ENCODE peak calls at places on chromosomes 2 and 18, in five cellular contexts. Y is neuronal stem cell, L is A673, A is hepatocyte, W is mucosa of descending colon. R is an unnamed sample.

GRCh38 chr2:27721884-27722485 is 49.5 kb upstream of the MRPL33 start:
- DNase-seq in Y (no peak), L (no peak), A (no peak), W (no peak), R (no peak)

GRCh38 chr2:85694052-85695025 is at the start of gene GNLY:
- DNase-seq in Y (no peak), L (no peak), A (no peak), W (no peak), R (no peak)

GRCh38 chr2:98828793-98829371 is 98.0 kb upstream of the MGAT4A start:
- DNase-seq in Y (no peak), L (no peak), A (no peak), W (no peak), R (peak; percentile 57)

GRCh38 chr2:128406629-128407252 is 88.1 kb upstream of the HS6ST1 start:
- DNase-seq in Y (no peak), L (peak; percentile 81), A (no peak), W (no peak), R (peak; percentile 68)

GRCh38 chr2:26008851-26009566 is 24.9 kb upstream of the RAB10 start:
- DNase-seq in Y (no peak), L (peak; percentile 26), A (peak; percentile 79), W (peak; percentile 64), R (peak; percentile 84)

GRCh38 chr2:20410556-20411277 is 36.2 kb upstream of the RHOB start:
- DNase-seq in Y (no peak), L (no peak), A (no peak), W (no peak), R (no peak)

GRCh38 chr2:216485237-216485636 is 13.4 kb upstream of the RPL37A start:
- DNase-seq in Y (no peak), L (no peak), A (no peak), W (no peak), R (no peak)

GRCh38 chr2:133919285-133919684 is 334.6 kb upstream of the MGAT5 start:
- DNase-seq in Y (no peak), L (no peak), A (peak; percentile 44), W (no peak), R (no peak)

GRCh38 chr18:79507076-79507545 is 111.4 kb downstream of the NFATC1 start:
- DNase-seq in Y (no peak), L (no peak), A (no peak), W (peak; percentile 50), R (peak; percentile 88)

GRCh38 chr18:59715966-59716369 is 18.7 kb upstream of the CCBE1 start:
- DNase-seq in Y (no peak), L (peak; percentile 45), A (no peak), W (no peak), R (no peak)

GRCh38 chr2:70385966-70386595 is 84.2 kb upstream of the FAM136A start:
- DNase-seq in Y (no peak), L (no peak), A (no peak), W (no peak), R (no peak)

GRCh38 chr2:190887089-190887488 is 6.5 kb downstream of the GLS start:
- DNase-seq in Y (no peak), L (no peak), A (no peak), W (no peak), R (no peak)

GRCh38 chr2:237538001-237538720 is 28.2 kb upstream of the PRLH start:
- DNase-seq in Y (no peak), L (no peak), A (no peak), W (no peak), R (peak; percentile 69)

GRCh38 chr2:237540823-237541222 is 25.6 kb upstream of the PRLH start:
- DNase-seq in Y (no peak), L (no peak), A (no peak), W (peak; percentile 82), R (peak; percentile 80)

GRCh38 chr2:237539681-237540080 is 26.7 kb upstream of the PRLH start:
- DNase-seq in Y (no peak), L (no peak), A (no peak), W (no peak), R (peak; percentile 25)

GRCh38 chr2:237540223-237540775 is 26.1 kb upstream of the PRLH start:
- DNase-seq in Y (no peak), L (no peak), A (no peak), W (no peak), R (peak; percentile 63)

GRCh38 chr2:237538901-237539300 is 27.5 kb upstream of the PRLH start:
- DNase-seq in Y (no peak), L (no peak), A (no peak), W (no peak), R (peak; percentile 68)
- H3K4me1 ChIP-seq in Y (no peaks in the 10 kb centered on the region), L (no peaks in the 10 kb centered on the region), A (peaks cover 11% of the 10 kb centered on the region), W (peaks cover 5% of the 10 kb centered on the region), R (peaks cover 5% of the 10 kb centered on the region)

DNA sequence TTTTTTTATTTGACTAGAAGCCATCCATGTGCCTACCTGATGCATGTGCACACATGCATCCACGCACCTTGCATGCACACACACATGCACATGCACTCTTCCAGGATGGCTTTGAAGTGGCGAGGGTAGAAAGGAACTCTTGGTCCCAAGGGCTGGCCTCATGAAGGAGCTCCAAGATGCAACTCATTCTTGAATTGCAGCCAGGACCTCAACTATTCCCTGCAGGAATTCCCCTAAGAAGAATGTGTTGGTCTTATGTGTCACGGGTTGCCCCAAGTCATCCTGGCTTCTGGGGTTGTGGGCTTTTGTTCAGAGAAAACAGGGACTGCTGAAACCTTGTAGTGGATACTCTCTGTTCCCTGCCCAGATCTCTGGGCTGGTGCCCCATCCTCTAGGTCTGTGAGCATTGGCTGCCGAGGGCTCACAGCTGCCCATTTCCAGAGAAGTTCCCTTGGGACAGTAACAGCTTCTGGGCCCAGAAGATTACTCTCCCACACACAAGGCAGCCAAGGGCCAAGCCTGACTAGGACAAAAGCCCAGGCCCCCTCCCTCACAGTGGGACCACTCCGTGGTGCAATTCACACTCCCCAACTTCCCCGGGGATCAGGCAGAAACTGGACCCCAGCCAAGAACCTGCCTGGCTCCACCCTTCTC is 137.6 kb downstream of the COPS8 start:
- DNase-seq in Y (no peak), L (peak; percentile 69), A (no peak), W (no peak), R (no peak)
- H3K4me1 ChIP-seq in Y (no peaks in the 10 kb centered on the region), L (peaks cover 36% of the 10 kb centered on the region), A (no peaks in the 10 kb centered on the region), W (no peaks in the 10 kb centered on the region), R (no peaks in the 10 kb centered on the region)

GRCh38 chr18:55034742-55035141 is 75.5 kb upstream of the CCDC68 start:
- DNase-seq in Y (no peak), L (no peak), A (no peak), W (no peak), R (no peak)

GRCh38 chr18:55031979-55032378 is 72.7 kb upstream of the CCDC68 start:
- DNase-seq in Y (no peak), L (no peak), A (no peak), W (no peak), R (no peak)

GRCh38 chr18:55031164-55031563 is 71.9 kb upstream of the CCDC68 start:
- DNase-seq in Y (no peak), L (no peak), A (no peak), W (no peak), R (no peak)

DNA sequence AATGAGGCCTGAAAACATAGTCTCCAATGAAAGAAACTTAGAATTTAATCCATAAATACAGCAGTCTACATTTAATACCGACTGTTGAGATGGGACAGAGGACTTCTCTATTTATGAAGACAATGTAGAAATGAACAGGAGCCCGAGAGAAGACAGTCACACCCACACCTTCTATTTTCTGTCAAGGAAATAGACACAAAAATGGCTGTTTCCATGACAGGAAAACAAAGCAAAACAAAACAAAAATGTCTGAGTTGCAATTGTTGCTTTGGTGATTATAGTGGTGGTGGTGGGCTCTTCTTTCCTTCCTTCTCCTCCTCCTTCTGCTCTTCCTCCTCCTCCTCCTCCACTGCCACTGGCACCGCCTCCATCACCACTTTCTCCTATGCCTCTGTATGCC is 72.3 kb upstream of the CCDC68 start:
- DNase-seq in Y (no peak), L (no peak), A (no peak), W (no peak), R (no peak)
- H3K4me1 ChIP-seq in Y (no peaks in the 10 kb centered on the region), L (no peaks in the 10 kb centered on the region), A (no peaks in the 10 kb centered on the region), W (no peaks in the 10 kb centered on the region), R (no peaks in the 10 kb centered on the region)

DNA sequence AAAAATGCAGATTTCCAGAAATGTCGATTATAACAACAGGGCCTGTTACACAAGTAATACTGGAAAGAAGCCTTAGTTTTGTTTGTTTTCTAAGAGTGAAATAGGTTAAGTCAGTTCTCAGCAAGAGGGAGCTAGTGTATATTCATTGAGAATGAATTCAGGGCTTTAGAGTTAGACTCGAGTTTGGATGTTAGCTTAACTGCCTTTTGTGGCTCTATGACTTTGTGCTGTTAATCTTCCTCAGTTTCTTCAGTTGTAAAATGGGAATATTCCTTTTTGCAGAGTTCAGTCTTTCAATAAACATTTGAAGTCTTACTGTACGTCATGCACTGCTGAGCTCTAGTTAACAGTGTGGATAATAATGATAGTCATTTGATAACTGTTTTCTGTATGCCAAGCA is 989 bp downstream of the NDUFV2 start:
- DNase-seq in Y (no peak), L (no peak), A (peak; percentile 33), W (no peak), R (no peak)
- H3K4me1 ChIP-seq in Y (peaks cover 25% of the 10 kb centered on the region), L (peaks cover 36% of the 10 kb centered on the region), A (peaks cover 40% of the 10 kb centered on the region), W (peaks cover 55% of the 10 kb centered on the region), R (peaks cover 73% of the 10 kb centered on the region)

DNA sequence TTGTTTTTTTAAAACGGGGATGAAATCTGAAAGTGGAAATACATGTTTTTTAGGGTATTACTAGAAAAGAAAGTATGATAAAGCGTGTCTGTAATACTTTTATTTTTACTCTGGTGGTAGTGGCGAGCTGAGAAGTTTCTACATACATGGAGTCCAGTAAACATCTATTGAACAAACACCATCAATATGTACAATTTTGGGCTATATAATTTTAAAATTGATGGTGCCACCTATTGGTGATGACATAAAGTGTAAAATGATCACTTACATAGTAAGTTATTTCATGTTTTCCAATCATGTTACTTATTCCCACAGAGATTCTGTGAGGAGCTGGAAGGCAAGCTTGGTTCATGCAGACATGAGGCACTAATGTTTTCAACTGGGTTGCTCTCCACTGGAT is 31.5 kb upstream of the NFE2L2 start:
- DNase-seq in Y (no peak), L (peak; percentile 38), A (no peak), W (no peak), R (no peak)
- H3K4me1 ChIP-seq in Y (peaks cover 7% of the 10 kb centered on the region), L (peaks cover 7% of the 10 kb centered on the region), A (peaks cover 6% of the 10 kb centered on the region), W (no peaks in the 10 kb centered on the region), R (peaks cover 5% of the 10 kb centered on the region)